ENCODE peak calls at places on chromosomes 6 and 20, in nine cellular contexts. S is HTR-8/SVneo; A is DMS79; G is mucosa of descending colon; C is cardiac muscle cell; K is RKO; Q is stimulated activated CD4-positive, alpha-beta T cell treated with anti-CD3 and anti-CD28 coated beads, TNF-alpha, amount 100 ng/mL, for 4 hours; R is activated naive CD8-positive, alpha-beta T cell treated with anti-CD3 and anti-CD28 coated beads, Interleukin-2, amount 50 U/mL, for 24 hours; W is effector CD4-positive, alpha-beta T cell. L is an unnamed sample.

GRCh38 chr20:23112595-23112994 is 26.5 kb upstream of the CD93 start:
- DNase-seq in Q (no peak), R (no peak), S (no peak), G (no peak), K (no peak), W (no peak), C (no peak), A (no peak), L (no peak)

GRCh38 chr6:106609699-106610098 is 19.6 kb downstream of the RTN4IP1 start:
- DNase-seq in C (peak; percentile 47), G (peak; percentile 35), A (no peak), R (no peak), S (no peak), K (peak; percentile 32), W (no peak), Q (no peak), L (peak; percentile 34)

GRCh38 chr6:32937230-32937633 is 3.6 kb downstream of the HLA-DMB start:
- DNase-seq in G (no peak), Q (no peak), R (no peak), A (no peak), K (no peak), S (no peak), W (no peak), C (no peak), L (no peak)

GRCh38 chr20:13291167-13291566 is 70.1 kb downstream of the ISM1 start:
- DNase-seq in A (no peak), C (no peak), Q (no peak), G (no peak), S (no peak), R (no peak), K (no peak), W (no peak), L (no peak)

GRCh38 chr20:60970601-60971000 is 281.5 kb upstream of the CDH4 start:
- DNase-seq in K (no peak), C (no peak), R (no peak), S (no peak), Q (no peak), A (no peak), W (no peak), G (no peak), L (no peak)

GRCh38 chr20:32333988-32334885 is 23.9 kb upstream of the ASXL1 start:
- DNase-seq in S (no peak), R (peak; percentile 54), G (peak; percentile 82), Q (peak; percentile 32), C (peak; percentile 38), A (no peak), W (peak; percentile 8), K (no peak), L (no peak)

GRCh38 chr6:41673704-41674000 is 35.4 kb downstream of the MDFI start:
- DNase-seq in G (no peak), R (no peak), W (no peak), C (no peak), Q (no peak), S (no peak), K (no peak), A (no peak), L (no peak)

GRCh38 chr20:49909499-49910339 is 5.6 kb downstream of the SPATA2 start:
- DNase-seq in A (no peak), C (peak; percentile 69), W (no peak), R (no peak), S (no peak), Q (no peak), G (peak; percentile 83), K (no peak), L (peak; percentile 42)

GRCh38 chr6:170268216-170269129 is 22.4 kb downstream of the DLL1 start:
- DNase-seq in Q (no peak), S (no peak), K (no peak), A (no peak), C (no peak), R (no peak), W (no peak), G (no peak), L (no peak)

GRCh38 chr6:131519670-131520436 is 53.2 kb upstream of the ARG1 start:
- DNase-seq in K (peak; percentile 65), A (no peak), S (peak; percentile 26), C (peak; percentile 59), Q (peak; percentile 15), R (peak; percentile 42), W (peak; percentile 16), G (no peak), L (peak; percentile 42)

GRCh38 chr20:9088556-9088955 is 19.7 kb downstream of the PLCB4 start:
- DNase-seq in G (no peak), W (no peak), S (no peak), A (no peak), C (no peak), K (no peak), R (no peak), Q (no peak), L (no peak)

GRCh38 chr20:46433051-46433450 is 26.6 kb upstream of the ELMO2 start:
- DNase-seq in G (no peak), C (no peak), Q (no peak), R (no peak), S (no peak), A (no peak), K (peak; percentile 29), W (no peak), L (no peak)

GRCh38 chr20:46810442-46811327 is 84.0 kb upstream of the EYA2 start:
- DNase-seq in G (peak; percentile 44), K (no peak), A (peak; percentile 30), S (no peak), Q (no peak), W (no peak), R (no peak), C (no peak), L (no peak)

GRCh38 chr6:154763650-154764049 is 30.4 kb downstream of the SCAF8 start:
- DNase-seq in K (no peak), C (no peak), A (no peak), S (no peak), Q (no peak), W (no peak), G (no peak), R (no peak), L (no peak)